ENCODE peak calls at places on chromosomes 11 and 22, in four cellular contexts. V is HEK293T, U is K562, O is GM12878. Y is an unnamed sample.

GRCh38 chr11:7512525-7513209 is 1.1 kb upstream of the PPFIBP2 start:
- DNase-seq in V (no peak), O (no peak), U (peak; percentile 10), Y (peak; percentile 13)

GRCh38 chr22:45268167-45268957 is 16.4 kb upstream of the UPK3A start:
- DNase-seq in U (no peak), O (no peak), V (peak; percentile 47), Y (no peak)

GRCh38 chr22:29470159-29470855 is 9.7 kb upstream of the NEFH start:
- DNase-seq in V (peak; percentile 96), O (no peak), U (peak; percentile 78), Y (peak; percentile 26)

GRCh38 chr22:43228330-43228729 is 41.4 kb upstream of the TTLL12 start:
- DNase-seq in O (no peak), V (peak; percentile 69), U (peak; percentile 77), Y (no peak)

GRCh38 chr11:116948375-116948774 is 111.0 kb upstream of the APOA1 start:
- DNase-seq in U (no peak), O (no peak), V (no peak), Y (no peak)

GRCh38 chr22:30325065-30325720 is 1.5 kb downstream of the TBC1D10A start:
- DNase-seq in O (no peak), V (no peak), U (peak; percentile 54), Y (no peak)

GRCh38 chr11:71988050-71988449 is 10.7 kb upstream of the IL18BP start:
- DNase-seq in O (no peak), V (no peak), U (no peak), Y (no peak)

GRCh38 chr11:8243458-8243857 is 20.2 kb downstream of the LMO1 start:
- DNase-seq in O (no peak), V (no peak), U (no peak), Y (no peak)

GRCh38 chr11:93340223-93340622 is 9.7 kb downstream of the DEUP1 start:
- DNase-seq in O (no peak), V (no peak), U (no peak), Y (no peak)

GRCh38 chr11:1293619-1294015 is 15.8 kb downstream of the TOLLIP start:
- DNase-seq in U (no peak), O (no peak), V (no peak), Y (no peak)

GRCh38 chr11:27328602-27329001 is 34.4 kb downstream of the CCDC34 start:
- DNase-seq in U (no peak), O (no peak), V (no peak), Y (peak; percentile 39)

GRCh38 chr11:71563401-71563800 is 2.0 kb upstream of the KRTAP5-10 start:
- DNase-seq in U (peak; percentile 65), O (no peak), V (peak; percentile 67), Y (peak; percentile 58)

GRCh38 chr22:40325315-40325714 is 21.0 kb upstream of the ADSL start:
- DNase-seq in V (no peak), U (no peak), O (no peak), Y (no peak)

GRCh38 chr11:47551086-47551485 is 1.8 kb downstream of the CELF1 start:
- DNase-seq in U (peak; percentile 64), V (peak; percentile 32), O (no peak), Y (peak; percentile 57)
- TF ChIP-seq FOXK2 in U (no peak), V (no peak), O (no peak), Y (no peak)

GRCh38 chr11:100835854-100836253 is 148.8 kb downstream of the ARHGAP42 start:
- DNase-seq in V (no peak), U (no peak), O (no peak), Y (no peak)

GRCh38 chr11:100833276-100833675 is 146.2 kb downstream of the ARHGAP42 start:
- DNase-seq in U (no peak), V (no peak), O (no peak), Y (no peak)

GRCh38 chr11:100841711-100842407 is 154.8 kb downstream of the ARHGAP42 start:
- DNase-seq in U (no peak), O (no peak), V (no peak), Y (no peak)

GRCh38 chr11:100832851-100833250 is 145.8 kb downstream of the ARHGAP42 start:
- DNase-seq in V (no peak), O (no peak), U (no peak), Y (no peak)

GRCh38 chr11:100837294-100837693 is 150.2 kb downstream of the ARHGAP42 start:
- DNase-seq in U (no peak), V (no peak), O (no peak), Y (no peak)
- TF ChIP-seq FOXK2 in U (no peak), V (no peak), O (no peak), Y (no peak)

DNA sequence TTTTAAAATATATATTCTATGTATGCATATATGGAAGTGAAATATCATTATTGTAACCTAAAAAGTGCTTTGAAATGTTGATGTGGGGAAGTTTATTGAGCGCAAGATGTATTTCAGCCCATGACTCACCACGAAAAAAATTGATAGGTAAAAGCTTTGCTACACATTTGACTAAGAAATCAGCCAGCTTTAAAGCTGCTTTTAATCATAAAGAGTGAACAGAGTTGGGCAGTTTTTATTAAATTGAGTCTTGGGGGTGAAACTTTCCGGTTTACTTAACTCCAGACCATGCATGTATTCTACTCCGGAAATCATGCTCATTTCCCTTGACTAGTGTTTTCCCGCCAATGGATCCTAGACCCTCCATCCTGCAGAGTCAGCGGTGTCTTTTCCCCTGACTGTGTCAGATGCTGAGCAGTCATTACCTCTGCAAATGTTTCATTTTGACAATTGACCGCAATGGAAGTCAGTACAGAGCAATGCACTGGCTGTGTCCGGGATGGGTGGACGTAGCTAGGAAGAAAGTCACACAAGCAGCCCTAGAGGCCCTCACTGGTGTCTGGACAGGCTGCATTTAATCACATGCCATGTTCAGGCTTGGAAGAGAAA is 47.2 kb upstream of the MPEG1 start:
- DNase-seq in U (no peak), V (no peak), O (no peak), Y (no peak)
- TF ChIP-seq FOXK2 in U (no peak), V (no peak), O (no peak), Y (no peak)

DNA sequence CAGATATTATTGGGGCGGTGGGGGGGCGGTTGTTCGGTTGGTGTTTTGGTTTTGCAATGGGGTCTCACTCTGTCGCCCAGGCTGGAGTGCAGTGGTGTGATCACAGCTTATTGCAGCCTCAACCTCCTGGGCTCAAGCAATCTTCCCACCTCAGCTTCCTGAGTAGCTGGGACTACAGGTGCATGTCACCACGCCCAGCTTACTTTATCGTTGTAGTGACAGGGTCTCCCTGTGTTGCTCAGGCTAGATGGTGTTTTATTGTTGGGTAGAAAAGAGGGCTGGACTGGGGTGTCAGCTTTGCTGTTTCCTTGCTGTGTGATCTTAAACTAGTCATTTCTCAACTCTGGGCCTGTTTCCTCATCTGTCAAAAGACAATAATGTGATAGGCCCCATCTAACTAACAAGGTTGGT is 17.5 kb upstream of the MYH9 start:
- DNase-seq in V (no peak), O (no peak), U (no peak), Y (no peak)
- TF ChIP-seq FOXK2 in V (no peak), O (no peak), U (no peak), Y (no peak)

GRCh38 chr22:20853236-20853660 is 5.4 kb downstream of the PI4KA start:
- DNase-seq in U (peak; percentile 68), O (no peak), V (no peak), Y (no peak)

GRCh38 chr22:20843501-20843900 is 15.1 kb downstream of the PI4KA start:
- DNase-seq in V (no peak), U (no peak), O (no peak), Y (no peak)

GRCh38 chr22:20852076-20852475 is 6.5 kb downstream of the PI4KA start:
- DNase-seq in V (no peak), U (peak; percentile 66), O (no peak), Y (no peak)

GRCh38 chr22:20844055-20845037 is 14.3 kb downstream of the PI4KA start:
- DNase-seq in V (no peak), O (no peak), U (no peak), Y (no peak)

GRCh38 chr22:20847318-20847822 is 11.2 kb downstream of the PI4KA start:
- DNase-seq in V (no peak), O (no peak), U (no peak), Y (no peak)
- TF ChIP-seq FOXK2 in V (no peak), O (no peak), U (no peak), Y (no peak)

GRCh38 chr11:118868659-118869058 is 15.0 kb upstream of the CXCR5 start:
- DNase-seq in U (no peak), O (no peak), V (no peak), Y (no peak)

GRCh38 chr11:118873804-118874203 is 9.9 kb upstream of the CXCR5 start:
- DNase-seq in V (no peak), O (no peak), U (no peak), Y (no peak)

GRCh38 chr11:118876261-118876660 is 7.4 kb upstream of the CXCR5 start:
- DNase-seq in V (no peak), O (no peak), U (no peak), Y (no peak)

GRCh38 chr11:118870396-118871343 is 13.0 kb upstream of the CXCR5 start:
- DNase-seq in U (no peak), O (peak; percentile 57), V (no peak), Y (peak; percentile 28)

GRCh38 chr11:118872403-118872821 is 11.3 kb upstream of the CXCR5 start:
- DNase-seq in V (no peak), U (no peak), O (no peak), Y (no peak)
- TF ChIP-seq FOXK2 in V (no peak), U (no peak), O (no peak), Y (no peak)

GRCh38 chr11:12721816-12722604 is 47.8 kb downstream of the TEAD1 start:
- DNase-seq in V (no peak), U (no peak), O (no peak), Y (no peak)
- TF ChIP-seq FOXK2 in V (no peak), U (no peak), O (no peak), Y (no peak)

Y was measured in HepG2.